ENCODE peak calls at places on chromosomes 5 and 9, in eight cellular contexts. One of them, this sample, is unnamed. For H3K27me3, the result is how much of the 10 kb centered on the place peaks cover.

GRCh38 chr9:97811534-97812246 is 41.3 kb upstream of the FOXE1 start:
- DNase-seq in suprapubic skin: no peak
- DNase-seq in pancreas: no peak
- DNase-seq in HCT116: no peak
- DNase-seq in BJ: no peak
- DNase-seq in cardiac muscle cell: no peak
- DNase-seq in vagina: no peak
- DNase-seq in naive thymus-derived CD4-positive, alpha-beta T cell: no peak
- DNase-seq in this sample: no peak

GRCh38 chr5:95564450-95564849 is 9.5 kb downstream of the ARSK start:
- DNase-seq in suprapubic skin: no peak
- DNase-seq in pancreas: no peak
- DNase-seq in HCT116: no peak
- DNase-seq in BJ: no peak
- DNase-seq in cardiac muscle cell: no peak
- DNase-seq in vagina: no peak
- DNase-seq in naive thymus-derived CD4-positive, alpha-beta T cell: no peak
- DNase-seq in this sample: no peak

GRCh38 chr5:120140510-120140909 is 323.6 kb upstream of the PRR16 start:
- DNase-seq in suprapubic skin: no peak
- DNase-seq in pancreas: no peak
- DNase-seq in HCT116: no peak
- DNase-seq in BJ: no peak
- DNase-seq in cardiac muscle cell: no peak
- DNase-seq in vagina: no peak
- DNase-seq in naive thymus-derived CD4-positive, alpha-beta T cell: no peak
- DNase-seq in this sample: no peak

GRCh38 chr9:99998266-99998665 is 91.8 kb downstream of the STX17 start:
- DNase-seq in suprapubic skin: no peak
- DNase-seq in pancreas: no peak
- DNase-seq in HCT116: no peak
- DNase-seq in BJ: no peak
- DNase-seq in cardiac muscle cell: no peak
- DNase-seq in vagina: no peak
- DNase-seq in naive thymus-derived CD4-positive, alpha-beta T cell: no peak
- DNase-seq in this sample: no peak

GRCh38 chr5:17248999-17249634 is 31.7 kb downstream of the BASP1 start:
- DNase-seq in suprapubic skin: no peak
- DNase-seq in pancreas: no peak
- DNase-seq in HCT116: no peak
- DNase-seq in BJ: peak
- DNase-seq in cardiac muscle cell: no peak
- DNase-seq in vagina: no peak
- DNase-seq in naive thymus-derived CD4-positive, alpha-beta T cell: no peak
- DNase-seq in this sample: no peak

GRCh38 chr9:6413365-6414263 is 615 bp downstream of the UHRF2 start:
- DNase-seq in suprapubic skin: no peak
- DNase-seq in pancreas: peak
- DNase-seq in HCT116: no peak
- DNase-seq in BJ: no peak
- DNase-seq in cardiac muscle cell: peak
- DNase-seq in vagina: no peak
- DNase-seq in naive thymus-derived CD4-positive, alpha-beta T cell: peak
- DNase-seq in this sample: peak

GRCh38 chr5:159993194-159993593 is 15.7 kb upstream of the TTC1 start:
- DNase-seq in suprapubic skin: no peak
- DNase-seq in pancreas: no peak
- DNase-seq in HCT116: no peak
- DNase-seq in BJ: no peak
- DNase-seq in cardiac muscle cell: no peak
- DNase-seq in vagina: no peak
- DNase-seq in naive thymus-derived CD4-positive, alpha-beta T cell: no peak
- DNase-seq in this sample: no peak

GRCh38 chr5:131633830-131634229 is 1.2 kb downstream of the RAPGEF6 start:
- DNase-seq in suprapubic skin: no peak
- DNase-seq in pancreas: no peak
- DNase-seq in HCT116: no peak
- DNase-seq in BJ: no peak
- DNase-seq in cardiac muscle cell: no peak
- DNase-seq in vagina: no peak
- DNase-seq in naive thymus-derived CD4-positive, alpha-beta T cell: no peak
- DNase-seq in this sample: no peak

GRCh38 chr5:66653380-66653779 is 57.2 kb downstream of the MAST4 start:
- DNase-seq in suprapubic skin: no peak
- DNase-seq in pancreas: no peak
- DNase-seq in HCT116: no peak
- DNase-seq in BJ: no peak
- DNase-seq in cardiac muscle cell: no peak
- DNase-seq in vagina: no peak
- DNase-seq in naive thymus-derived CD4-positive, alpha-beta T cell: no peak
- DNase-seq in this sample: no peak

GRCh38 chr5:127170918-127171600 is 97.8 kb upstream of the C5orf63 start:
- DNase-seq in suprapubic skin: no peak
- DNase-seq in pancreas: no peak
- DNase-seq in HCT116: no peak
- DNase-seq in BJ: no peak
- DNase-seq in cardiac muscle cell: no peak
- DNase-seq in vagina: no peak
- DNase-seq in naive thymus-derived CD4-positive, alpha-beta T cell: no peak
- DNase-seq in this sample: no peak

GRCh38 chr5:175616083-175616482 is 41.8 kb upstream of the HRH2 start:
- DNase-seq in suprapubic skin: no peak
- DNase-seq in pancreas: no peak
- DNase-seq in HCT116: no peak
- DNase-seq in BJ: no peak
- DNase-seq in cardiac muscle cell: no peak
- DNase-seq in vagina: no peak
- DNase-seq in naive thymus-derived CD4-positive, alpha-beta T cell: no peak
- DNase-seq in this sample: no peak

GRCh38 chr5:161544350-161544765 is 2.2 kb downstream of the GABRB2 start:
- DNase-seq in suprapubic skin: no peak
- DNase-seq in pancreas: peak
- DNase-seq in HCT116: peak
- DNase-seq in BJ: no peak
- DNase-seq in cardiac muscle cell: peak
- DNase-seq in vagina: no peak
- DNase-seq in naive thymus-derived CD4-positive, alpha-beta T cell: no peak
- DNase-seq in this sample: no peak

GRCh38 chr5:33524476-33524875 is 83.7 kb downstream of the TARS1 start:
- DNase-seq in suprapubic skin: no peak
- DNase-seq in pancreas: no peak
- DNase-seq in HCT116: no peak
- DNase-seq in BJ: no peak
- DNase-seq in cardiac muscle cell: no peak
- DNase-seq in vagina: no peak
- DNase-seq in naive thymus-derived CD4-positive, alpha-beta T cell: no peak
- DNase-seq in this sample: no peak

GRCh38 chr5:89303033-89303480 is 420.1 kb upstream of the MEF2C start:
- DNase-seq in suprapubic skin: no peak
- DNase-seq in pancreas: no peak
- DNase-seq in HCT116: no peak
- DNase-seq in BJ: no peak
- DNase-seq in cardiac muscle cell: no peak
- DNase-seq in vagina: no peak
- DNase-seq in naive thymus-derived CD4-positive, alpha-beta T cell: no peak
- DNase-seq in this sample: no peak

GRCh38 chr5:7392401-7393024 is 3.4 kb upstream of the ADCY2 start:
- DNase-seq in suprapubic skin: no peak
- DNase-seq in pancreas: no peak
- DNase-seq in HCT116: no peak
- DNase-seq in BJ: peak
- DNase-seq in cardiac muscle cell: peak
- DNase-seq in vagina: no peak
- DNase-seq in naive thymus-derived CD4-positive, alpha-beta T cell: no peak
- DNase-seq in this sample: no peak

GRCh38 chr5:116859666-116860320 is 285.2 kb upstream of the SEMA6A start:
- DNase-seq in suprapubic skin: no peak
- DNase-seq in pancreas: no peak
- DNase-seq in HCT116: no peak
- DNase-seq in BJ: no peak
- DNase-seq in cardiac muscle cell: no peak
- DNase-seq in vagina: no peak
- DNase-seq in naive thymus-derived CD4-positive, alpha-beta T cell: no peak
- DNase-seq in this sample: no peak

GRCh38 chr9:69452110-69452780 is 127.2 kb downstream of the ENTREP1 start:
- DNase-seq in suprapubic skin: no peak
- DNase-seq in pancreas: no peak
- DNase-seq in HCT116: no peak
- DNase-seq in BJ: no peak
- DNase-seq in cardiac muscle cell: no peak
- DNase-seq in vagina: no peak
- DNase-seq in naive thymus-derived CD4-positive, alpha-beta T cell: no peak
- DNase-seq in this sample: no peak

GRCh38 chr5:81167544-81167943 is 65.6 kb upstream of the CKMT2 start:
- DNase-seq in suprapubic skin: no peak
- DNase-seq in pancreas: no peak
- DNase-seq in HCT116: no peak
- DNase-seq in BJ: no peak
- DNase-seq in cardiac muscle cell: peak
- DNase-seq in vagina: no peak
- DNase-seq in naive thymus-derived CD4-positive, alpha-beta T cell: no peak
- DNase-seq in this sample: no peak

GRCh38 chr5:39349484-39349883 is 14.8 kb downstream of the C9 start:
- DNase-seq in suprapubic skin: no peak
- DNase-seq in pancreas: no peak
- DNase-seq in HCT116: no peak
- DNase-seq in BJ: no peak
- DNase-seq in cardiac muscle cell: no peak
- DNase-seq in vagina: no peak
- DNase-seq in naive thymus-derived CD4-positive, alpha-beta T cell: no peak
- DNase-seq in this sample: no peak
- H3K27me3 ChIP-seq in suprapubic skin: under half
- H3K27me3 ChIP-seq in pancreas: under half
- H3K27me3 ChIP-seq in HCT116: under half
- H3K27me3 ChIP-seq in BJ: under half
- H3K27me3 ChIP-seq in cardiac muscle cell: under half
- H3K27me3 ChIP-seq in vagina: under half
- H3K27me3 ChIP-seq in naive thymus-derived CD4-positive, alpha-beta T cell: under half
- H3K27me3 ChIP-seq in this sample: under half

GRCh38 chr9:137433349-137433915 is 7.7 kb downstream of the ENTPD8 start:
- DNase-seq in suprapubic skin: no peak
- DNase-seq in pancreas: no peak
- DNase-seq in HCT116: no peak
- DNase-seq in BJ: no peak
- DNase-seq in cardiac muscle cell: no peak
- DNase-seq in vagina: no peak
- DNase-seq in naive thymus-derived CD4-positive, alpha-beta T cell: no peak
- DNase-seq in this sample: peak
- H3K27me3 ChIP-seq in suprapubic skin: under half
- H3K27me3 ChIP-seq in pancreas: under half
- H3K27me3 ChIP-seq in HCT116: under half
- H3K27me3 ChIP-seq in BJ: under half
- H3K27me3 ChIP-seq in cardiac muscle cell: under half
- H3K27me3 ChIP-seq in vagina: under half
- H3K27me3 ChIP-seq in naive thymus-derived CD4-positive, alpha-beta T cell: under half
- H3K27me3 ChIP-seq in this sample: under half

DNA sequence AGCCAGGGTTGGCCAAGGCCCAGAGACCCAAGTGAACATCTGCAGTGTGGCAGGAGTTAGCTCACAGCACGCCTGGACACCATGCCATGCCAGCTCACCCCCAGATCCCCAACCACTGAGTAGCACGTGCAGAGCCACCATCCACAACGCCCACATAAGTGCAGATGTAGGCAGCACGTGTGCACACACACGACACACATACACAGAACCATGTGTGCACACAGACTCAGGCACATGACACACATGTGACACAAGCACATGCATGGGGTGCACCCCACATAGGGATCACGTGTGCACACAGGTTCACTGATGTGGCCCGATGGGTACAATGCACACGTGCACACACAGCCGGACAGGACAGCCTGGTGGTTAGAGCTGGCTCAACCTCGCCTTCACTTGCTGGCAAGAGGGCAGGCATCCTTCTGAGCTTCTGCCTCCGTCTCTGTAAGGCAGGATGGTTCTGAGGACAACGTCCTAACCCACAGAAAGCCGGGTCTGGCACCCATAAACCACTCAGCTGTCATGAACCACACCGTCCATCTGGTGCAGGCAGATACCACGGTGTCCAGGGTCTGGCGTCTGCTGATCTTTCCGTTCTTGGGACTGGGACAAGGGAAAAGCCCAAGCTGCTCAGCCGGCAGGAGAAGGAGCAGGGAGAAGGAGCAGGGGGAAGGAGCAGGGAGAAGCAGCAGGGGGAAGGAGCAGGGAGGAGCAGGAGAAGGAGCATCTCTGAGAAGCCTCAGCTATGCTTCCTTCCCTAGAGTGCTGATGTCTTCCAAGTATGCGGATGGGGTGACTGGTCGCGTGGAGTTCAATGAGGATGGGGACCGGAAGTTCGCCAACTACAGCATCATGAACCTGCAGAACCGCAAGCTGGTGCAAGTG is 12.0 kb downstream of the LRRC26 start:
- DNase-seq in suprapubic skin: no peak
- DNase-seq in pancreas: no peak
- DNase-seq in HCT116: no peak
- DNase-seq in BJ: no peak
- DNase-seq in cardiac muscle cell: no peak
- DNase-seq in vagina: no peak
- DNase-seq in naive thymus-derived CD4-positive, alpha-beta T cell: no peak
- DNase-seq in this sample: no peak
- H3K27me3 ChIP-seq in suprapubic skin: half or more
- H3K27me3 ChIP-seq in pancreas: under half
- H3K27me3 ChIP-seq in HCT116: under half
- H3K27me3 ChIP-seq in BJ: under half
- H3K27me3 ChIP-seq in cardiac muscle cell: half or more
- H3K27me3 ChIP-seq in vagina: under half
- H3K27me3 ChIP-seq in naive thymus-derived CD4-positive, alpha-beta T cell: under half
- H3K27me3 ChIP-seq in this sample: under half

DNA sequence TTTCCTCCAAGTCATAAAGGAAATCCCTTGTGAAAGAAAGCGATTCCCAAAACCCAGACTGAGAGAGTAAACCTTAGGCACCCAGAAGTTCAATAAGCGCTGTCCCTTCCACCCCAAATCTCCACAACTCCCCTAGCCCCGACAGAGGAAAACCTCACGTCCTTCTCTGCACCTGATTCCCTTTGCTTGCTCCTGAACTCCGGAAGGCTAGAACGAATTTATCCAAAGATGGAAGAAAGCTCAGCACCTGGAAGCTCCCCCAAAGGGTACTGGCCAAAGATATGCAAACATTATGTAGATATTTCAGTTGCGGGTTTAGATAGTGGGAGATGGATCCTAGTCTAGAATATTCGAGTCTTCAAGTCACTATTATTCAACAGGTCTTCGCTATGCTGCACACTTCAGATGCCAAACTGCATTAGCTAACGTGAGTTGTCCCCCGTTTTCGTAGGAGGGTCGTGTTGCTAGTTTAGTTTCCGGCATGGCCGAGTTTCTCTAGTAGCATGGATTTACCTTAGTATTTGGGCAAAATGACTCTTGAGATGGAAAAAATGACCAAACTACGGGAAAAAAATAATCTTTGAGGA is 27.7 kb downstream of the NR2F1 start:
- DNase-seq in suprapubic skin: no peak
- DNase-seq in pancreas: no peak
- DNase-seq in HCT116: no peak
- DNase-seq in BJ: no peak
- DNase-seq in cardiac muscle cell: no peak
- DNase-seq in vagina: no peak
- DNase-seq in naive thymus-derived CD4-positive, alpha-beta T cell: no peak
- DNase-seq in this sample: no peak
- H3K27me3 ChIP-seq in suprapubic skin: half or more
- H3K27me3 ChIP-seq in pancreas: under half
- H3K27me3 ChIP-seq in HCT116: under half
- H3K27me3 ChIP-seq in BJ: under half
- H3K27me3 ChIP-seq in cardiac muscle cell: half or more
- H3K27me3 ChIP-seq in vagina: under half
- H3K27me3 ChIP-seq in naive thymus-derived CD4-positive, alpha-beta T cell: under half
- H3K27me3 ChIP-seq in this sample: under half

This sample was measured in right lobe of liver.